ENCODE peak calls at places on chromosomes 11 and 22, in six cellular contexts. L is OCI-LY7; S is pancreas; B is right lobe of liver; P is Jurkat, Clone E6-1; M is PC-9. H is an unnamed sample.

GRCh38 chr11:111960916-111961315 is 23.8 kb downstream of the DIXDC1 start:
- DNase-seq in M (peak), P (no peak), B (no peak), S (peak), L (no peak), H (no peak)

GRCh38 chr11:7637447-7638157 is 35.7 kb downstream of the CYB5R2 start:
- DNase-seq in S (no peak), P (no peak), M (no peak), L (no peak), B (no peak), H (no peak)

GRCh38 chr11:107043242-107043991 is 25.1 kb upstream of the GUCY1A2 start:
- DNase-seq in L (no peak), P (no peak), M (peak), S (no peak), B (no peak), H (no peak)

GRCh38 chr22:19607198-19608113 is 83.2 kb upstream of the CLDN5 start:
- DNase-seq in B (peak), M (no peak), L (peak), P (no peak), S (peak), H (no peak)

GRCh38 chr11:8564526-8564925 is 29.5 kb downstream of the STK33 start:
- DNase-seq in P (no peak), L (no peak), M (no peak), S (no peak), B (no peak), H (no peak)

GRCh38 chr11:15800121-15800800 is 556.1 kb downstream of the SOX6 start:
- DNase-seq in L (no peak), S (no peak), B (peak), P (no peak), M (peak), H (no peak)

GRCh38 chr22:24189249-24190158 is 8.2 kb downstream of the SUSD2 start:
- DNase-seq in L (peak), M (peak), P (peak), B (peak), S (peak), H (peak)

GRCh38 chr11:114317738-114318137 is 21.5 kb downstream of the NNMT start:
- DNase-seq in L (peak), P (no peak), B (no peak), M (no peak), S (no peak), H (peak)

GRCh38 chr11:46127150-46127638 is 5.9 kb upstream of the PHF21A start:
- DNase-seq in P (peak), M (peak), S (no peak), L (peak), B (peak), H (peak)

GRCh38 chr22:41234815-41235687 is 5.7 kb downstream of the CHADL start:
- DNase-seq in L (no peak), P (no peak), B (peak), S (no peak), M (no peak), H (no peak)

GRCh38 chr11:70503201-70503877 is 105.0 kb downstream of the CTTN start:
- DNase-seq in S (no peak), B (no peak), P (no peak), L (no peak), M (no peak), H (no peak)

GRCh38 chr22:25763239-25763777 is 21.3 kb downstream of the MYO18B start:
- DNase-seq in M (no peak), B (no peak), P (no peak), S (no peak), L (no peak), H (no peak)

GRCh38 chr22:36233796-36234195 is 5.5 kb downstream of the APOL2 start:
- DNase-seq in M (no peak), B (no peak), S (no peak), L (no peak), P (no peak), H (no peak)

GRCh38 chr22:31530816-31531180 is 34.5 kb downstream of the SFI1 start:
- DNase-seq in P (no peak), L (no peak), B (no peak), S (no peak), M (no peak), H (no peak)

GRCh38 chr11:6233984-6234313 is 487 bp downstream of the FHIP1B start:
- DNase-seq in P (no peak), S (no peak), L (no peak), M (no peak), B (no peak), H (no peak)

GRCh38 chr11:7573558-7574296 is 59.9 kb downstream of the PPFIBP2 start:
- DNase-seq in L (no peak), M (peak), P (no peak), S (no peak), B (peak), H (peak)

GRCh38 chr11:116379185-116379828 is 393.5 kb downstream of the BUD13 start:
- DNase-seq in M (no peak), S (peak), B (no peak), P (peak), L (peak), H (peak)

GRCh38 chr11:77454867-77455655 is 18.8 kb downstream of the PAK1 start:
- DNase-seq in S (no peak), M (no peak), L (no peak), B (no peak), P (no peak), H (no peak)
- H3K4me3 ChIP-seq in S (no peak), M (no peak), L (no peak), B (no peak), P (no peak), H (no peak)

GRCh38 chr11:69330330-69330729 is 36.4 kb downstream of the MYEOV start:
- DNase-seq in P (no peak), B (no peak), S (no peak), M (no peak), L (no peak), H (no peak)
- H3K4me3 ChIP-seq in P (no peak), B (no peak), S (no peak), M (no peak), L (no peak), H (no peak)

DNA sequence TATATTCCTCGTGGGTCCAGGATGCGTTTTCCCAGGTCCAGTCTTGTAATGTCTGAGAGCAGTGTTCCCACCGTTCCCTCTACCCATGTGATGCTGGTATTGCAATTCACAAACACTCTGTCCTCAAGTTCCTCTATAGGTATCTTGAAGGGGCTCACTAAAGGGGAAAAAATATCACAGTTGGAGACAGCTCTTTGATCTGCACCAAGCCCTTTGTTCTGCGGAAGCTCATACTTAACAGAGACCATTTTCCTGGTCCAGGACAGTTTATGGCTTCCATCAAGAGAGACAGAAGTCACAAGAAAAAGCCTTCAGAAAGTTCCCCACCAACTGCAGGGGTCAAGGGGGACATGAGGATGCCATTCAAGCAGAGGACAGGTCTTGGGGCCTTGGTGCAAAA is 2.1 kb downstream of the CD3D start:
- DNase-seq in P (peak), S (no peak), M (no peak), B (no peak), L (no peak), H (no peak)
- H3K4me3 ChIP-seq in P (peak), S (no peak), M (no peak), B (no peak), L (no peak), H (no peak)

GRCh38 chr11:57426439-57426753 is 525 bp downstream of the SLC43A3 start:
- DNase-seq in L (peak), M (peak), S (peak), P (no peak), B (no peak), H (no peak)

GRCh38 chr11:57428643-57429042 is 1.7 kb upstream of the SLC43A3 start:
- DNase-seq in S (no peak), P (no peak), B (no peak), L (no peak), M (no peak), H (no peak)

GRCh38 chr11:57427692-57428082 is 766 bp upstream of the SLC43A3 start:
- DNase-seq in P (no peak), L (no peak), M (no peak), B (peak), S (peak), H (no peak)

GRCh38 chr11:57425565-57426438 is 1.1 kb downstream of the SLC43A3 start:
- DNase-seq in B (peak), P (no peak), S (peak), L (no peak), M (peak), H (no peak)

GRCh38 chr11:57426754-57427691 is at the start of gene SLC43A3:
- DNase-seq in L (peak), M (peak), P (peak), S (peak), B (peak), H (no peak)
- H3K4me3 ChIP-seq in L (peak), M (peak), P (peak), S (peak), B (peak), H (no peak)

H was measured in Caco-2.